ENCODE peak calls at places on chromosomes 2 and 18, in eight cellular contexts. Q is kidney, Y is fibroblast of the aortic adventitia, V is endothelial cell, T is breast epithelium, O is spleen, N is fibroblast of villous mesenchyme, E is HCT116. H is an unnamed sample.

GRCh38 chr2:219719521-219719920 is 92.1 kb downstream of the SLC4A3 start:
- DNase-seq in V (no peak), Q (no peak), T (no peak), Y (no peak), N (no peak), O (no peak), E (no peak), H (no peak)

GRCh38 chr18:12308386-12309100 is 502 bp downstream of the TUBB6 start:
- DNase-seq in Q (peak), Y (peak), N (peak), T (peak), O (peak), V (peak), E (no peak), H (peak)

GRCh38 chr18:8536226-8536625 is 73.0 kb upstream of the RAB12 start:
- DNase-seq in N (no peak), T (no peak), V (no peak), E (no peak), Q (no peak), O (no peak), Y (no peak), H (no peak)

GRCh38 chr2:200177971-200178911 is 128.3 kb upstream of the SPATS2L start:
- DNase-seq in V (no peak), E (no peak), Q (no peak), Y (peak), O (no peak), T (no peak), N (no peak), H (peak)

GRCh38 chr2:107737764-107738163 is 88.9 kb upstream of the RGPD4 start:
- DNase-seq in Y (no peak), N (no peak), T (no peak), V (no peak), O (no peak), Q (no peak), E (no peak), H (no peak)

GRCh38 chr2:36374586-36374985 is 19.0 kb downstream of the CRIM1 start:
- DNase-seq in O (no peak), Y (no peak), N (no peak), Q (no peak), V (no peak), T (no peak), E (no peak), H (no peak)

GRCh38 chr18:35390956-35391695 is 14.0 kb upstream of the ZNF396 start:
- DNase-seq in Y (no peak), N (no peak), V (no peak), E (no peak), O (no peak), T (no peak), Q (no peak), H (no peak)

GRCh38 chr2:41934323-41935003 is 113.4 kb upstream of the PKDCC start:
- DNase-seq in N (peak), E (no peak), O (no peak), Q (peak), Y (peak), T (no peak), V (no peak), H (no peak)

GRCh38 chr2:119104414-119104813 is 54.1 kb downstream of the C1QL2 start:
- DNase-seq in E (no peak), Y (no peak), N (no peak), O (no peak), T (no peak), V (no peak), Q (no peak), H (no peak)

GRCh38 chr2:173198338-173198737 is 122.7 kb downstream of the MAP3K20 start:
- DNase-seq in V (no peak), O (no peak), Y (no peak), N (no peak), E (no peak), T (no peak), Q (no peak), H (no peak)
- TF ChIP-seq CTCF in V (no peak), O (no peak), Y (no peak), N (no peak), E (no peak), T (no peak), Q (no peak), H (no peak)

GRCh38 chr18:53152478-53152877 is 812.5 kb downstream of the DCC start:
- DNase-seq in O (no peak), Y (no peak), E (no peak), V (no peak), N (no peak), Q (no peak), T (no peak), H (no peak)

GRCh38 chr18:53147472-53147871 is 807.5 kb downstream of the DCC start:
- DNase-seq in Q (no peak), V (no peak), T (no peak), Y (no peak), O (no peak), E (no peak), N (no peak), H (no peak)

GRCh38 chr18:53148056-53148574 is 808.1 kb downstream of the DCC start:
- DNase-seq in V (no peak), T (no peak), N (no peak), Q (no peak), O (no peak), Y (no peak), E (no peak), H (no peak)

GRCh38 chr18:53153800-53154199 is 813.8 kb downstream of the DCC start:
- DNase-seq in Y (no peak), T (no peak), Q (no peak), O (no peak), N (no peak), V (no peak), E (no peak), H (no peak)

GRCh38 chr18:53153281-53153680 is 813.3 kb downstream of the DCC start:
- DNase-seq in Q (no peak), E (no peak), Y (no peak), N (no peak), T (no peak), V (peak), O (no peak), H (no peak)
- TF ChIP-seq CTCF in Q (no peak), E (no peak), Y (no peak), N (no peak), T (no peak), V (peak), O (no peak), H (no peak)

GRCh38 chr2:101832114-101832513 is 134.6 kb downstream of the MAP4K4 start:
- DNase-seq in E (no peak), T (no peak), N (no peak), Y (peak), O (no peak), Q (no peak), V (no peak), H (no peak)
- TF ChIP-seq CTCF in E (peak), T (peak), N (peak), Y (peak), O (no peak), Q (no peak), V (peak), H (peak)

GRCh38 chr2:85245891-85246290 is 81.9 kb downstream of the TGOLN2 start:
- DNase-seq in E (no peak), V (no peak), O (no peak), Q (no peak), N (no peak), Y (no peak), T (no peak), H (no peak)

GRCh38 chr2:85246348-85246747 is 81.4 kb downstream of the TGOLN2 start:
- DNase-seq in N (no peak), E (no peak), Y (no peak), O (peak), V (no peak), T (no peak), Q (no peak), H (no peak)

GRCh38 chr2:85244798-85245197 is 83.0 kb downstream of the TGOLN2 start:
- DNase-seq in V (no peak), Q (no peak), E (no peak), N (no peak), T (no peak), Y (no peak), O (peak), H (no peak)

GRCh38 chr2:85242321-85242720 is 85.5 kb downstream of the TGOLN2 start:
- DNase-seq in Y (no peak), Q (no peak), N (no peak), T (no peak), V (no peak), O (peak), E (no peak), H (no peak)

DNA sequence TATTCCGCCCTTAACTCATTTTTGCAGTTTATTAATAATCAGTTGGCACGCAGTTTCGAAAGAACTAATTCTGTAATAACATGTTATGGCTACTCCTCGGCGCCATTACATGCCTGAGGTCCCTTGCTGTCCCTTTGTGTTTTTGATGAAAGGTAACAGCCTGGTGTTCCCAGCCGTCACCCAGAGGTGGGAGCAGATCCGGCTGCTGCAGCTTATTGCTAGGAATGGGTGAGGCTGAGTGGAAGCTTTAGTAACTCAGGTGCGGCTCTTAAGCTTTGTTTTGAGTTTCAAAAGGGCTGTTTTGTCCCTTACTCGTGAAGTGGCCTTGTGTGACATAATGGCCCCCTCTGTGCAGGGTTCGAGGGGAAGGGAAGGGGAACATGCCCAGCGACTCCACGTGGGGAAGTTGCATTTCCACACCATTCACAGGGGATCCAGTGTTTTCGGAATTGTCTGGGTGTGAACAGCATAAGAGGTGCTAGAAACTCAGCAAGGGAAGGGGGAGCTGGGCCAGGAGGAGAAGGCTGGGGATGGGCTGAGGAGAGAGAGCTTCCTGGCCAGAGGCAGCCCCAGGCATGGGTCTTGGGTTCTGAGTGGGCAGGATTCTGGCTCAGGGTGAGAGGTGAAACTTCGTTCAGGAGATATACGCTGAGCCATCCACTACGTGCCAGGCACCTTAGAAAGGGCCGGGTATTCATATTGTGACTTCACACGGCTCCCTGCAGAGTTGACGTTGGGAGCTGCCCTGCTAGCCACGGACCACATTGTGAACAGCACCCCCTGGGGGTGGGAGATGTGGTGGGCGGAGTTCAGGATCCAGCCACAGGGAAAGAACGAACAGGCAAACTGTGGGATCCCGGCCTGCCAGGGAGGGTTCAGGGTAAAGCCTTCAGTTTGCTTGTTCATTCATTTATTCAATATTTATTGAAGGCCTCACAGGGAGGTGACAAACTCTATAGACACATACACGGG is 84.4 kb downstream of the TGOLN2 start:
- DNase-seq in Y (no peak), N (no peak), T (no peak), E (no peak), V (peak), O (peak), Q (no peak), H (peak)
- TF ChIP-seq CTCF in Y (peak), N (peak), T (peak), E (peak), V (peak), O (peak), Q (peak), H (peak)

GRCh38 chr2:138373993-138374408 is 127.6 kb upstream of the SPOPL start:
- DNase-seq in N (peak), V (no peak), O (no peak), E (peak), Q (no peak), T (no peak), Y (peak), H (no peak)
- TF ChIP-seq CTCF in N (peak), V (peak), O (peak), E (peak), Q (peak), T (peak), Y (peak), H (peak)

H was measured in tibial nerve.